ENCODE peak calls at places on chromosome 11, in six cellular contexts. B, V, W, Q, K and U are unnamed samples.

GRCh38 chr11:61534025-61534900 is 25.7 kb downstream of the LRRC10B start:
- DNase-seq in B (no peak), V (peak), W (no peak), Q (no peak), K (no peak), U (peak)

GRCh38 chr11:7635137-7635536 is 38.2 kb downstream of the CYB5R2 start:
- DNase-seq in B (no peak), V (no peak), W (no peak), Q (no peak), K (no peak), U (peak)

GRCh38 chr11:70751142-70751734 is 352.9 kb downstream of the CTTN start:
- DNase-seq in B (no peak), V (no peak), W (no peak), Q (peak), K (no peak), U (no peak)

GRCh38 chr11:105937331-105937730 is 84.7 kb downstream of the MSANTD4 start:
- DNase-seq in B (no peak), V (no peak), W (no peak), Q (peak), K (no peak), U (no peak)

GRCh38 chr11:117807482-117808272 is 10.7 kb upstream of the DSCAML1 start:
- DNase-seq in B (peak), V (peak), W (peak), Q (peak), K (peak), U (peak)

GRCh38 chr11:128493570-128493965 is 93.8 kb downstream of the ETS1 start:
- DNase-seq in B (no peak), V (no peak), W (no peak), Q (no peak), K (no peak), U (no peak)

GRCh38 chr11:10770626-10771254 is 19.7 kb downstream of the CTR9 start:
- DNase-seq in B (no peak), V (peak), W (peak), Q (peak), K (peak), U (peak)

GRCh38 chr11:36492724-36493304 is 17.3 kb downstream of the TRAF6 start:
- DNase-seq in B (no peak), V (peak), W (no peak), Q (peak), K (peak), U (peak)

GRCh38 chr11:1260620-1261019 is 37.8 kb downstream of the MUC5B start:
- DNase-seq in B (no peak), V (no peak), W (no peak), Q (no peak), K (no peak), U (no peak)

GRCh38 chr11:45471002-45471665 is 185.0 kb upstream of the SYT13 start:
- DNase-seq in B (no peak), V (no peak), W (no peak), Q (no peak), K (no peak), U (no peak)
- H3K27ac ChIP-seq in B (no peak), V (no peak), W (peak), Q (no peak), K (no peak), U (no peak)

GRCh38 chr11:44690651-44691050 is 36.1 kb upstream of the TSPAN18 start:
- DNase-seq in B (no peak), V (no peak), W (no peak), Q (no peak), K (no peak), U (no peak)
- H3K4me3 ChIP-seq in B (no peak), V (no peak), W (no peak), Q (no peak), K (no peak), U (no peak)

DNA sequence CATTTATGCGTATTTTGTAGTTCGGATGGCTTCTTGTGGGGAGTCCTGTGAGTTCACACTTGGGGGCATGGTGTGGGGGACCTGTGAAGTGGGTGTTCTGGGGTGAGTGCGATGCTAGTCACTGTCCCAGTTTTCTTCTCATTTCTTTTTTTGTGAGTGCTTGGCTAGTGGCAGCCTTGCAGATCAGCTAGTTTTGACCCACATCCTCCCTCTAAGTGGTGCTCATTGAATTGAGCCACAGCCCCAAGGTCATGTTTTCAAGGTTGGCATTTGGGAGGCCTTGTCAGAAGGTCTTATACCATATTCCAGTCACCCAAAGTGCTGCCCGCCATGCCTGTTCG is 31.7 kb downstream of the PTPRJ start:
- DNase-seq in B (no peak), V (no peak), W (no peak), Q (no peak), K (no peak), U (peak)
- H3K27ac ChIP-seq in B (no peak), V (peak), W (peak), Q (peak), K (no peak), U (peak)

GRCh38 chr11:20023082-20023426 is 137.2 kb downstream of the DBX1 start:
- DNase-seq in B (no peak), V (no peak), W (no peak), Q (no peak), K (no peak), U (no peak)

GRCh38 chr11:20027546-20028014 is 132.7 kb downstream of the DBX1 start:
- DNase-seq in B (no peak), V (no peak), W (no peak), Q (no peak), K (no peak), U (peak)

GRCh38 chr11:20026629-20027545 is 133.4 kb downstream of the DBX1 start:
- DNase-seq in B (no peak), V (no peak), W (peak), Q (no peak), K (peak), U (peak)

GRCh38 chr11:20024172-20024935 is 135.9 kb downstream of the DBX1 start:
- DNase-seq in B (no peak), V (no peak), W (no peak), Q (no peak), K (no peak), U (no peak)

DNA sequence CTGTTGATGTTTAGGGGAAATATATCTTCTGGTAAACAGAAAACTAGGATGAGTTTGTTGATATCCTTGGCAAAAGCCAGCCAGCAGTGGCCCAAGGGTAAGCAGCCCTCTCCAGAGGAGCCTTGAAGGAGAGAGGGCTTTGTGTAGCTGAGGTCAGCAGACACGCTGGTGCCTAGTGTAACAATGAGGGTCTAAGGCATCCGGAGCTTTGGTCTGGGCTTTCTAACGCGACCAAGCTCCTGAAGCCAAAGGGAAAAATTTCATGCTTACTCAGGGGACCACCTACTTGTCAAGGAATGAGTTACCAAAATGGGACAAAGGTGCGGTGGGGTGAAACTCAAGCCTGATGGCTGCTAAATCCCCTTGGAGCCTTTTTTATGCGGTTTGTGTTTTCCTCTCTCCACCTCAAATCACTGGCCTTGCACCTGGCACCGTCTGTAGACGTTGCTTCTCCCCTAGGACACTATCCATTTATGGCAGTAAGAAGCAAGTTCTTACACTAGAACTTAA is 134.9 kb downstream of the DBX1 start:
- DNase-seq in B (no peak), V (no peak), W (no peak), Q (no peak), K (peak), U (no peak)
- H3K4me3 ChIP-seq in B (no peak), V (no peak), W (no peak), Q (no peak), K (no peak), U (no peak)

GRCh38 chr11:3203221-3204043 is 15.2 kb downstream of the MRGPRG start:
- DNase-seq in B (peak), V (no peak), W (no peak), Q (peak), K (peak), U (peak)
- H3K27ac ChIP-seq in B (no peak), V (no peak), W (no peak), Q (no peak), K (no peak), U (no peak)

DNA sequence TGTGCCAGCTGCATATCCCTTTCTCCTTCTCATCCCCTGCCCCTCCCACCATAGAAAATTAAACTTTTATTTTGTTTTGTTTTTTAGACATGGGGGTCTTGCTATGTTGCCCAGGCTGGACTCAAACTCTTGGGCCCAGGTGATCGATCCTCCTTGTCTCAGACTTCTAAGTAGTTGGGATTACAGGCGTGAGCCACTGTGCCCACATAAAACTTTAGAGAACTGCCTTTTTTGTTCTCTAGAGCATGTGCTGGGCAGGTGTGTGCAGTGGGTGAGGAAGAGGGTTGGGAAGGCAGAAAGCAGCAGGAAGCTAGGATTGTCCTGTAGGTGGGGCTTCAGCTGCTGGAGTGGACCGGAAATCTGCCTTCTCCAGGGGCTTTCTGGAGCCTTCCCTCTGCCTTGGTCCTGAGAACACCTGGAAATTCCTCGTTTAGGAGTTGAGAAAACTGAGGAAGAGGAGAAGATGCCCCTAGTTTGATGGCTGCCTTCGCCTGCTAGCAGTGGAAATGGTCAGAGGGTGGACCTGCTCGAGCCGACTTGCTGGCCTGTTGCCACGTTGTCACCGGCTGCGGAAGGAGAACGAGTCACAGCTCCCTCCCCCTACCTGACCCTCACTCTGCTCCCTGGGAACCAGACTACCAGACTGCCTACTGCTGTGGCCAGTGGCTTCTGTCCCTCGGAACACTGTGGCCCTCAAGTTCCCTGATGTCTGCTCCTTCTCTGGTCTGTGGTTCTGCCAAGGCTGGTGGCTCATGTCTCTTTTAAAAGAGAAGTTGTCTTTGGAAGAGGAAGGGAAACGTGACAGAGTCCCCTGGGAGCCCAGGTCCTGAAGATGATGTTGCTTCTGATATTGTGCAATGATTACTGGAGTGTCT is 4.0 kb downstream of the ST14 start:
- DNase-seq in B (peak), V (peak), W (peak), Q (peak), K (peak), U (peak)
- H3K4me3 ChIP-seq in B (no peak), V (no peak), W (no peak), Q (no peak), K (no peak), U (no peak)